ENCODE peak calls at places on chromosomes 6 and 20, in eight cellular contexts. One of them, this sample, is unnamed.

GRCh38 chr20:61299613-61300012 is 47.6 kb downstream of the CDH4 start:
- DNase-seq in stimulated activated CD4-positive, alpha-beta T cell treated with anti-CD3 and anti-CD28 coated beads, Interleukin-4, amount 100 ng/mL, for 48 hours: no peak
- DNase-seq in psoas muscle: no peak
- DNase-seq in stimulated activated CD8-positive, alpha-beta memory T cell treated with anti-CD3 and anti-CD28 coated beads, Interleukin-4, amount 100 ng/mL, for 1 hour: no peak
- DNase-seq in EL: no peak
- DNase-seq in SW480: no peak
- DNase-seq in anterior cingulate cortex: no peak
- DNase-seq in NCI-H774: no peak
- DNase-seq in this sample: no peak

GRCh38 chr6:13331516-13332348 is 3.4 kb upstream of the TBC1D7 start:
- DNase-seq in stimulated activated CD4-positive, alpha-beta T cell treated with anti-CD3 and anti-CD28 coated beads, Interleukin-4, amount 100 ng/mL, for 48 hours: no peak
- DNase-seq in psoas muscle: no peak
- DNase-seq in stimulated activated CD8-positive, alpha-beta memory T cell treated with anti-CD3 and anti-CD28 coated beads, Interleukin-4, amount 100 ng/mL, for 1 hour: no peak
- DNase-seq in EL: peak
- DNase-seq in SW480: peak
- DNase-seq in anterior cingulate cortex: no peak
- DNase-seq in NCI-H774: peak
- DNase-seq in this sample: peak

GRCh38 chr6:21831531-21832291 is 238.2 kb downstream of the SOX4 start:
- DNase-seq in stimulated activated CD4-positive, alpha-beta T cell treated with anti-CD3 and anti-CD28 coated beads, Interleukin-4, amount 100 ng/mL, for 48 hours: no peak
- DNase-seq in psoas muscle: no peak
- DNase-seq in stimulated activated CD8-positive, alpha-beta memory T cell treated with anti-CD3 and anti-CD28 coated beads, Interleukin-4, amount 100 ng/mL, for 1 hour: no peak
- DNase-seq in EL: no peak
- DNase-seq in SW480: no peak
- DNase-seq in anterior cingulate cortex: no peak
- DNase-seq in NCI-H774: no peak
- DNase-seq in this sample: peak

GRCh38 chr6:95110767-95111166 is 466.6 kb upstream of the MANEA start:
- DNase-seq in stimulated activated CD4-positive, alpha-beta T cell treated with anti-CD3 and anti-CD28 coated beads, Interleukin-4, amount 100 ng/mL, for 48 hours: no peak
- DNase-seq in psoas muscle: no peak
- DNase-seq in stimulated activated CD8-positive, alpha-beta memory T cell treated with anti-CD3 and anti-CD28 coated beads, Interleukin-4, amount 100 ng/mL, for 1 hour: no peak
- DNase-seq in EL: no peak
- DNase-seq in SW480: no peak
- DNase-seq in anterior cingulate cortex: no peak
- DNase-seq in NCI-H774: no peak
- DNase-seq in this sample: no peak

GRCh38 chr6:29465279-29465678 is 8.3 kb downstream of the OR2H1 start:
- DNase-seq in stimulated activated CD4-positive, alpha-beta T cell treated with anti-CD3 and anti-CD28 coated beads, Interleukin-4, amount 100 ng/mL, for 48 hours: no peak
- DNase-seq in psoas muscle: no peak
- DNase-seq in stimulated activated CD8-positive, alpha-beta memory T cell treated with anti-CD3 and anti-CD28 coated beads, Interleukin-4, amount 100 ng/mL, for 1 hour: no peak
- DNase-seq in EL: no peak
- DNase-seq in SW480: no peak
- DNase-seq in anterior cingulate cortex: no peak
- DNase-seq in NCI-H774: no peak
- DNase-seq in this sample: no peak

GRCh38 chr20:47304287-47304686 is 52.2 kb downstream of the ZMYND8 start:
- DNase-seq in stimulated activated CD4-positive, alpha-beta T cell treated with anti-CD3 and anti-CD28 coated beads, Interleukin-4, amount 100 ng/mL, for 48 hours: no peak
- DNase-seq in psoas muscle: no peak
- DNase-seq in stimulated activated CD8-positive, alpha-beta memory T cell treated with anti-CD3 and anti-CD28 coated beads, Interleukin-4, amount 100 ng/mL, for 1 hour: no peak
- DNase-seq in EL: peak
- DNase-seq in SW480: no peak
- DNase-seq in anterior cingulate cortex: no peak
- DNase-seq in NCI-H774: peak
- DNase-seq in this sample: no peak

GRCh38 chr6:3090013-3090412 is 21.7 kb downstream of the RIPK1 start:
- DNase-seq in stimulated activated CD4-positive, alpha-beta T cell treated with anti-CD3 and anti-CD28 coated beads, Interleukin-4, amount 100 ng/mL, for 48 hours: no peak
- DNase-seq in psoas muscle: no peak
- DNase-seq in stimulated activated CD8-positive, alpha-beta memory T cell treated with anti-CD3 and anti-CD28 coated beads, Interleukin-4, amount 100 ng/mL, for 1 hour: no peak
- DNase-seq in EL: no peak
- DNase-seq in SW480: no peak
- DNase-seq in anterior cingulate cortex: no peak
- DNase-seq in NCI-H774: no peak
- DNase-seq in this sample: no peak

GRCh38 chr20:40477805-40478204 is 211.2 kb downstream of the MAFB start:
- DNase-seq in stimulated activated CD4-positive, alpha-beta T cell treated with anti-CD3 and anti-CD28 coated beads, Interleukin-4, amount 100 ng/mL, for 48 hours: no peak
- DNase-seq in psoas muscle: no peak
- DNase-seq in stimulated activated CD8-positive, alpha-beta memory T cell treated with anti-CD3 and anti-CD28 coated beads, Interleukin-4, amount 100 ng/mL, for 1 hour: no peak
- DNase-seq in EL: no peak
- DNase-seq in SW480: no peak
- DNase-seq in anterior cingulate cortex: no peak
- DNase-seq in NCI-H774: no peak
- DNase-seq in this sample: no peak

GRCh38 chr6:165766457-165766856 is 103.4 kb upstream of the PDE10A start:
- DNase-seq in stimulated activated CD4-positive, alpha-beta T cell treated with anti-CD3 and anti-CD28 coated beads, Interleukin-4, amount 100 ng/mL, for 48 hours: no peak
- DNase-seq in psoas muscle: no peak
- DNase-seq in stimulated activated CD8-positive, alpha-beta memory T cell treated with anti-CD3 and anti-CD28 coated beads, Interleukin-4, amount 100 ng/mL, for 1 hour: no peak
- DNase-seq in EL: no peak
- DNase-seq in SW480: no peak
- DNase-seq in anterior cingulate cortex: no peak
- DNase-seq in NCI-H774: no peak
- DNase-seq in this sample: peak

GRCh38 chr6:79627422-79627821 is 3.7 kb upstream of the SH3BGRL2 start:
- DNase-seq in stimulated activated CD4-positive, alpha-beta T cell treated with anti-CD3 and anti-CD28 coated beads, Interleukin-4, amount 100 ng/mL, for 48 hours: no peak
- DNase-seq in psoas muscle: no peak
- DNase-seq in stimulated activated CD8-positive, alpha-beta memory T cell treated with anti-CD3 and anti-CD28 coated beads, Interleukin-4, amount 100 ng/mL, for 1 hour: no peak
- DNase-seq in EL: no peak
- DNase-seq in SW480: no peak
- DNase-seq in anterior cingulate cortex: no peak
- DNase-seq in NCI-H774: no peak
- DNase-seq in this sample: no peak

GRCh38 chr6:4031442-4031841 is 47.5 kb downstream of the FAM217A start:
- DNase-seq in stimulated activated CD4-positive, alpha-beta T cell treated with anti-CD3 and anti-CD28 coated beads, Interleukin-4, amount 100 ng/mL, for 48 hours: no peak
- DNase-seq in psoas muscle: no peak
- DNase-seq in stimulated activated CD8-positive, alpha-beta memory T cell treated with anti-CD3 and anti-CD28 coated beads, Interleukin-4, amount 100 ng/mL, for 1 hour: no peak
- DNase-seq in EL: no peak
- DNase-seq in SW480: no peak
- DNase-seq in anterior cingulate cortex: no peak
- DNase-seq in NCI-H774: no peak
- DNase-seq in this sample: no peak

GRCh38 chr20:571754-572331 is 28.3 kb upstream of the CSNK2A1 start:
- DNase-seq in stimulated activated CD4-positive, alpha-beta T cell treated with anti-CD3 and anti-CD28 coated beads, Interleukin-4, amount 100 ng/mL, for 48 hours: no peak
- DNase-seq in psoas muscle: peak
- DNase-seq in stimulated activated CD8-positive, alpha-beta memory T cell treated with anti-CD3 and anti-CD28 coated beads, Interleukin-4, amount 100 ng/mL, for 1 hour: no peak
- DNase-seq in EL: peak
- DNase-seq in SW480: peak
- DNase-seq in anterior cingulate cortex: no peak
- DNase-seq in NCI-H774: no peak
- DNase-seq in this sample: peak

GRCh38 chr6:43308101-43308989 is at the start of gene CRIP3:
- DNase-seq in stimulated activated CD4-positive, alpha-beta T cell treated with anti-CD3 and anti-CD28 coated beads, Interleukin-4, amount 100 ng/mL, for 48 hours: peak
- DNase-seq in psoas muscle: peak
- DNase-seq in stimulated activated CD8-positive, alpha-beta memory T cell treated with anti-CD3 and anti-CD28 coated beads, Interleukin-4, amount 100 ng/mL, for 1 hour: peak
- DNase-seq in EL: peak
- DNase-seq in SW480: no peak
- DNase-seq in anterior cingulate cortex: no peak
- DNase-seq in NCI-H774: peak
- DNase-seq in this sample: peak

GRCh38 chr6:150755524-150755923 is 110.0 kb upstream of the MTHFD1L start:
- DNase-seq in stimulated activated CD4-positive, alpha-beta T cell treated with anti-CD3 and anti-CD28 coated beads, Interleukin-4, amount 100 ng/mL, for 48 hours: no peak
- DNase-seq in psoas muscle: no peak
- DNase-seq in stimulated activated CD8-positive, alpha-beta memory T cell treated with anti-CD3 and anti-CD28 coated beads, Interleukin-4, amount 100 ng/mL, for 1 hour: no peak
- DNase-seq in EL: no peak
- DNase-seq in SW480: no peak
- DNase-seq in anterior cingulate cortex: no peak
- DNase-seq in NCI-H774: no peak
- DNase-seq in this sample: no peak

GRCh38 chr6:3751730-3752537 is 421 bp upstream of the PXDC1 start:
- DNase-seq in stimulated activated CD4-positive, alpha-beta T cell treated with anti-CD3 and anti-CD28 coated beads, Interleukin-4, amount 100 ng/mL, for 48 hours: peak
- DNase-seq in psoas muscle: peak
- DNase-seq in stimulated activated CD8-positive, alpha-beta memory T cell treated with anti-CD3 and anti-CD28 coated beads, Interleukin-4, amount 100 ng/mL, for 1 hour: peak
- DNase-seq in EL: peak
- DNase-seq in SW480: peak
- DNase-seq in anterior cingulate cortex: peak
- DNase-seq in NCI-H774: peak
- DNase-seq in this sample: peak

GRCh38 chr20:49203011-49203410 is 14.9 kb upstream of the STAU1 start:
- DNase-seq in stimulated activated CD4-positive, alpha-beta T cell treated with anti-CD3 and anti-CD28 coated beads, Interleukin-4, amount 100 ng/mL, for 48 hours: no peak
- DNase-seq in psoas muscle: no peak
- DNase-seq in stimulated activated CD8-positive, alpha-beta memory T cell treated with anti-CD3 and anti-CD28 coated beads, Interleukin-4, amount 100 ng/mL, for 1 hour: no peak
- DNase-seq in EL: no peak
- DNase-seq in SW480: no peak
- DNase-seq in anterior cingulate cortex: no peak
- DNase-seq in NCI-H774: no peak
- DNase-seq in this sample: no peak

GRCh38 chr6:82492134-82492533 is 128.5 kb downstream of the TPBG start:
- DNase-seq in stimulated activated CD4-positive, alpha-beta T cell treated with anti-CD3 and anti-CD28 coated beads, Interleukin-4, amount 100 ng/mL, for 48 hours: no peak
- DNase-seq in psoas muscle: no peak
- DNase-seq in stimulated activated CD8-positive, alpha-beta memory T cell treated with anti-CD3 and anti-CD28 coated beads, Interleukin-4, amount 100 ng/mL, for 1 hour: no peak
- DNase-seq in EL: no peak
- DNase-seq in SW480: no peak
- DNase-seq in anterior cingulate cortex: no peak
- DNase-seq in NCI-H774: no peak
- DNase-seq in this sample: no peak

GRCh38 chr6:17813561-17813960 is 106.8 kb upstream of the NUP153 start:
- DNase-seq in stimulated activated CD4-positive, alpha-beta T cell treated with anti-CD3 and anti-CD28 coated beads, Interleukin-4, amount 100 ng/mL, for 48 hours: no peak
- DNase-seq in psoas muscle: no peak
- DNase-seq in stimulated activated CD8-positive, alpha-beta memory T cell treated with anti-CD3 and anti-CD28 coated beads, Interleukin-4, amount 100 ng/mL, for 1 hour: no peak
- DNase-seq in EL: no peak
- DNase-seq in SW480: no peak
- DNase-seq in anterior cingulate cortex: no peak
- DNase-seq in NCI-H774: no peak
- DNase-seq in this sample: no peak

GRCh38 chr6:35973670-35974222 is 50.7 kb downstream of the SLC26A8 start:
- DNase-seq in stimulated activated CD4-positive, alpha-beta T cell treated with anti-CD3 and anti-CD28 coated beads, Interleukin-4, amount 100 ng/mL, for 48 hours: peak
- DNase-seq in psoas muscle: no peak
- DNase-seq in stimulated activated CD8-positive, alpha-beta memory T cell treated with anti-CD3 and anti-CD28 coated beads, Interleukin-4, amount 100 ng/mL, for 1 hour: no peak
- DNase-seq in EL: peak
- DNase-seq in SW480: peak
- DNase-seq in anterior cingulate cortex: no peak
- DNase-seq in NCI-H774: no peak
- DNase-seq in this sample: no peak

GRCh38 chr20:25314497-25315417 is 66.9 kb downstream of the PYGB start:
- DNase-seq in stimulated activated CD4-positive, alpha-beta T cell treated with anti-CD3 and anti-CD28 coated beads, Interleukin-4, amount 100 ng/mL, for 48 hours: no peak
- DNase-seq in psoas muscle: no peak
- DNase-seq in stimulated activated CD8-positive, alpha-beta memory T cell treated with anti-CD3 and anti-CD28 coated beads, Interleukin-4, amount 100 ng/mL, for 1 hour: no peak
- DNase-seq in EL: no peak
- DNase-seq in SW480: no peak
- DNase-seq in anterior cingulate cortex: no peak
- DNase-seq in NCI-H774: no peak
- DNase-seq in this sample: peak